ENCODE peak calls at places on chromosomes 6 and 20, in ten cellular contexts. U is foreskin keratinocyte, W is GM20000, R is natural killer cell, Q is choroid plexus epithelial cell, C is cardiac fibroblast, K is GM10248, M is lower lobe of right lung, S is ascending aorta, I is endothelial cell. D is an unnamed sample.

GRCh38 chr6:157019733-157020132 is 242.6 kb downstream of the ARID1B start:
- DNase-seq in U (no peak), W (peak), R (no peak), Q (peak), C (no peak), K (no peak), M (no peak), S (no peak), I (no peak), D (no peak)

GRCh38 chr6:78701407-78701806 is 165.9 kb upstream of the IRAK1BP1 start:
- DNase-seq in U (peak), W (no peak), R (no peak), Q (peak), C (peak), K (no peak), M (no peak), S (no peak), I (no peak), D (no peak)

GRCh38 chr6:83313880-83314279 is 117.0 kb downstream of the ME1 start:
- DNase-seq in U (no peak), W (no peak), R (no peak), Q (no peak), C (no peak), K (no peak), M (no peak), S (no peak), I (no peak), D (no peak)

GRCh38 chr6:94462231-94462630 is 1042.9 kb upstream of the EPHA7 start:
- DNase-seq in U (no peak), W (no peak), R (no peak), Q (no peak), C (no peak), K (no peak), M (no peak), S (no peak), I (no peak), D (no peak)

GRCh38 chr20:16531485-16531884 is 41.8 kb downstream of the KIF16B start:
- DNase-seq in U (no peak), W (no peak), R (no peak), Q (no peak), C (no peak), K (no peak), M (no peak), S (no peak), I (no peak), D (no peak)

GRCh38 chr6:7150381-7151064 is 42.8 kb downstream of the RREB1 start:
- DNase-seq in U (no peak), W (no peak), R (no peak), Q (no peak), C (no peak), K (no peak), M (no peak), S (no peak), I (no peak), D (no peak)

GRCh38 chr6:145112711-145113148 is 622.6 kb downstream of the EPM2A start:
- DNase-seq in U (no peak), W (no peak), R (no peak), Q (peak), C (peak), K (no peak), M (no peak), S (no peak), I (no peak), D (no peak)

GRCh38 chr20:52404676-52405075 is 213.1 kb upstream of the ZFP64 start:
- DNase-seq in U (no peak), W (no peak), R (no peak), Q (no peak), C (no peak), K (no peak), M (no peak), S (no peak), I (no peak), D (no peak)

GRCh38 chr6:151502499-151502898 is 8.7 kb downstream of the CCDC170 start:
- DNase-seq in U (no peak), W (no peak), R (no peak), Q (no peak), C (peak), K (no peak), M (no peak), S (no peak), I (no peak), D (no peak)

GRCh38 chr6:63571382-63571882 is 848 bp upstream of the LOC128125822 start:
- DNase-seq in U (no peak), W (no peak), R (no peak), Q (no peak), C (no peak), K (no peak), M (no peak), S (no peak), I (no peak), D (no peak)

GRCh38 chr6:148771212-148771601 is 24.4 kb downstream of the UST start:
- DNase-seq in U (no peak), W (no peak), R (no peak), Q (no peak), C (no peak), K (no peak), M (peak), S (no peak), I (no peak), D (no peak)

GRCh38 chr20:24289737-24290481 is 179.5 kb upstream of the SYNDIG1 start:
- DNase-seq in U (no peak), W (no peak), R (no peak), Q (peak), C (no peak), K (no peak), M (no peak), S (no peak), I (no peak), D (no peak)

GRCh38 chr6:90048191-90048969 is 154.1 kb downstream of the GJA10 start:
- DNase-seq in U (no peak), W (no peak), R (no peak), Q (no peak), C (no peak), K (no peak), M (no peak), S (no peak), I (no peak), D (no peak)

GRCh38 chr6:52929321-52930164 is 20.0 kb upstream of the GSTA3 start:
- DNase-seq in U (peak), W (no peak), R (no peak), Q (peak), C (peak), K (no peak), M (no peak), S (no peak), I (no peak), D (no peak)

GRCh38 chr6:160667854-160668481 is 3.9 kb upstream of the LPA start:
- DNase-seq in U (no peak), W (peak), R (no peak), Q (peak), C (peak), K (peak), M (no peak), S (no peak), I (peak), D (no peak)

GRCh38 chr6:40015530-40015929 is 81.3 kb upstream of the MOCS1 start:
- DNase-seq in U (no peak), W (no peak), R (no peak), Q (no peak), C (no peak), K (no peak), M (no peak), S (no peak), I (no peak), D (no peak)

GRCh38 chr20:17395729-17396128 is 135.4 kb downstream of the BFSP1 start:
- DNase-seq in U (no peak), W (no peak), R (no peak), Q (no peak), C (no peak), K (no peak), M (no peak), S (no peak), I (no peak), D (no peak)

GRCh38 chr20:45538209-45538798 is 978 bp downstream of the WFDC6 start:
- DNase-seq in U (peak), W (no peak), R (no peak), Q (no peak), C (no peak), K (no peak), M (no peak), S (no peak), I (no peak), D (no peak)

GRCh38 chr20:37522258-37523011 is 1.4 kb downstream of the NNAT start:
- DNase-seq in U (peak), W (no peak), R (no peak), Q (peak), C (no peak), K (no peak), M (peak), S (peak), I (no peak), D (no peak)

GRCh38 chr6:136486357-136486756 is 63.9 kb downstream of the MAP7 start:
- DNase-seq in U (no peak), W (no peak), R (no peak), Q (no peak), C (no peak), K (no peak), M (no peak), S (no peak), I (no peak), D (no peak)

GRCh38 chr20:60658661-60659060 is 593.4 kb upstream of the CDH4 start:
- DNase-seq in U (no peak), W (no peak), R (no peak), Q (no peak), C (no peak), K (no peak), M (no peak), S (no peak), I (no peak), D (no peak)

GRCh38 chr20:9093203-9093962 is 24.5 kb downstream of the PLCB4 start:
- DNase-seq in U (no peak), W (no peak), R (no peak), Q (no peak), C (no peak), K (no peak), M (no peak), S (no peak), I (no peak), D (no peak)

GRCh38 chr6:107621216-107621940 is 131.5 kb downstream of the SOBP start:
- DNase-seq in U (no peak), W (no peak), R (no peak), Q (no peak), C (no peak), K (no peak), M (no peak), S (no peak), I (no peak), D (no peak)

GRCh38 chr6:83371428-83371827 is 59.4 kb downstream of the ME1 start:
- DNase-seq in U (peak), W (no peak), R (no peak), Q (peak), C (peak), K (no peak), M (no peak), S (no peak), I (no peak), D (no peak)

GRCh38 chr6:116631379-116631990 is 15.2 kb downstream of the RSPH4A start:
- DNase-seq in U (no peak), W (peak), R (no peak), Q (no peak), C (no peak), K (peak), M (no peak), S (no peak), I (peak), D (no peak)

GRCh38 chr20:24792641-24793495 is 156.2 kb upstream of the CST7 start:
- DNase-seq in U (no peak), W (no peak), R (no peak), Q (no peak), C (no peak), K (no peak), M (peak), S (no peak), I (no peak), D (no peak)

GRCh38 chr6:166907373-166907841 is 48.9 kb downstream of the RNASET2 start:
- DNase-seq in U (no peak), W (peak), R (no peak), Q (no peak), C (no peak), K (peak), M (no peak), S (no peak), I (no peak), D (no peak)

GRCh38 chr20:40090236-40090635 is 598.8 kb downstream of the MAFB start:
- DNase-seq in U (peak), W (no peak), R (no peak), Q (no peak), C (no peak), K (no peak), M (no peak), S (no peak), I (no peak), D (no peak)

GRCh38 chr20:62804632-62805364 is at the start of gene OGFR:
- DNase-seq in U (no peak), W (peak), R (peak), Q (peak), C (peak), K (peak), M (peak), S (no peak), I (peak), D (peak)

GRCh38 chr20:34874094-34874654 is 1.5 kb upstream of the GGT7 start:
- DNase-seq in U (peak), W (peak), R (no peak), Q (peak), C (peak), K (peak), M (peak), S (peak), I (peak), D (peak)

GRCh38 chr6:1908784-1909183 is 299.1 kb downstream of the FOXC1 start:
- DNase-seq in U (no peak), W (no peak), R (no peak), Q (no peak), C (no peak), K (no peak), M (no peak), S (no peak), I (no peak), D (no peak)

GRCh38 chr6:29647927-29648642 is 8.8 kb upstream of the MOG start:
- DNase-seq in U (no peak), W (no peak), R (no peak), Q (peak), C (peak), K (no peak), M (no peak), S (no peak), I (no peak), D (no peak)

GRCh38 chr6:20538131-20538662 is 3.9 kb downstream of the CDKAL1 start:
- DNase-seq in U (no peak), W (no peak), R (no peak), Q (no peak), C (no peak), K (no peak), M (no peak), S (no peak), I (no peak), D (no peak)

GRCh38 chr20:50318709-50319108 is 128.1 kb downstream of the CEBPB start:
- DNase-seq in U (no peak), W (no peak), R (no peak), Q (no peak), C (no peak), K (no peak), M (no peak), S (no peak), I (no peak), D (no peak)

GRCh38 chr6:36954262-36954931 is at the start of gene PI16:
- DNase-seq in U (no peak), W (no peak), R (no peak), Q (no peak), C (no peak), K (no peak), M (no peak), S (peak), I (no peak), D (no peak)

DNA sequence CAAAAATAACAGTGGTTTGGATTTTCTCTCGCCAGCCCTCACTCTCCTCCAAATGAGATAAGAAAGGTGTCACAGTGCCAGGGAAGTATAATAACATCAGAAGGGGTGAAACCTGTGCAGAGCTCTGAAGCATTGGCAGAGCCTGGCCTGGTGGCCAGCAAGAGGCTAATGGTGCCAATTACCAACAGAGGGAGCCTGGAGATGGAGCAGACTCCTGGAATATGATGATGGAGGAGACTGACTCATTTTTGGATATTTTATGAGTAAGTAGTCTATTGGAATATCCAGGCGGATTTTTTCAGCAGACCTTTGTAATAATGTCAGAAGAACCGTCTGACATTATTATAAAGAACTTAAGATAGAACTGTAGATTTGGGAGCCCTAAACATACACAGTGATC is 442.6 kb upstream of the MARCKS start:
- DNase-seq in U (peak), W (no peak), R (no peak), Q (peak), C (peak), K (no peak), M (no peak), S (peak), I (no peak), D (no peak)
- TF ChIP-seq CTCF in U (peak), W (no peak), R (no peak), Q (peak), C (peak), K (no peak), M (peak), S (peak), I (no peak), D (peak)

GRCh38 chr6:73325656-73326055 is 28.4 kb downstream of the DPPA5 start:
- DNase-seq in U (no peak), W (no peak), R (no peak), Q (no peak), C (no peak), K (no peak), M (no peak), S (no peak), I (no peak), D (no peak)
- TF ChIP-seq CTCF in U (no peak), W (no peak), R (no peak), Q (no peak), C (no peak), K (no peak), M (no peak), S (no peak), I (no peak), D (no peak)

DNA sequence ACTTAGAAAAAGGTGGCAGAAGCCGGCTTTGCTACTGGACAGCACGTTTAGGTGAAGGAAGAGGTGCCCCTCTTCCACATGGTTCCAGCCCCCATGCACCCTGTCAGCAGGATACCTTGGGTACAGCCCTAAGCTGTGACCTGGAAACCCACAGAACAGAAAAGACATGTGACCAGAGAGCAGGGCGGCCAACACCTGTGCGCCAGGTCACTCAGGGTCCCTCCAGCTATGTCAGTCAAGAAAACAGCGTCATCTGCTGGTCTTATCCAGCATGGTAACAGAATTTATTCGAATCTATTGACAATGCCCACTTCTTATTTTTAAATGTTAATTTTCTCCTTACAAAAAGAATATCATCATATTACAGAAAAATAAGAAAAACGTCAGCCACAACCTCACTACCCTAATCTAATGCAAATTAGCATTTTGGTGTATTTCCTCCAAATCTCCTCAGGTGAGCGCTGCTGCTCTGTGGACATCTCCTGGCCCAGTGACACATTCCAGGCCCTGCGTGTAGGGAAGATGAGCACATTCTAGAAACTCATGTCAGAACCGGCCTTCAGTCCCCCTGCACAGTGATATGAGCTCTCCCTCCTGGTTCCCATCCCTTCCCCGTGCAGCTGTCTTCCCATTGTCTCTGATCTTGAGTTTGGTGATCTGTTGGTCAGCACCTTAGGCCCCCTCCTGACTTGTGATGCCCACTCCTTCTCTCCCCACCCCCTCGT is 37.2 kb downstream of the GTF2H5 start:
- DNase-seq in U (no peak), W (no peak), R (no peak), Q (peak), C (peak), K (no peak), M (no peak), S (no peak), I (peak), D (no peak)
- TF ChIP-seq CTCF in U (peak), W (no peak), R (no peak), Q (peak), C (peak), K (peak), M (peak), S (peak), I (peak), D (no peak)

GRCh38 chr20:32515631-32516101 is 69.5 kb downstream of the NOL4L start:
- DNase-seq in U (no peak), W (no peak), R (no peak), Q (no peak), C (no peak), K (no peak), M (no peak), S (no peak), I (no peak), D (no peak)
- TF ChIP-seq CTCF in U (no peak), W (no peak), R (no peak), Q (no peak), C (no peak), K (no peak), M (no peak), S (no peak), I (no peak), D (no peak)

D was measured in tibial nerve.